ENCODE peak calls at places on chromosomes 2 and 18, in five cellular contexts. One of them, this sample, is unnamed.

GRCh38 chr2:218001629-218002028 is 1.2 kb downstream of the TNS1 start:
- DNase-seq in iPS DF 19.7: no peak
- DNase-seq in amygdala: no peak
- DNase-seq in SIG-M5: no peak
- DNase-seq in AG08396: no peak
- DNase-seq in this sample: no peak

GRCh38 chr2:239114119-239114581 is 266.3 kb downstream of the TWIST2 start:
- DNase-seq in AG08396: peak
- DNase-seq in SIG-M5: no peak
- DNase-seq in iPS DF 19.7: no peak
- DNase-seq in amygdala: no peak
- DNase-seq in this sample: peak

GRCh38 chr2:168180914-168181313 is 66.5 kb downstream of the STK39 start:
- DNase-seq in SIG-M5: no peak
- DNase-seq in AG08396: no peak
- DNase-seq in iPS DF 19.7: no peak
- DNase-seq in amygdala: no peak
- DNase-seq in this sample: peak

GRCh38 chr2:111068435-111069058 is 52.2 kb upstream of the BCL2L11 start:
- DNase-seq in iPS DF 19.7: peak
- DNase-seq in AG08396: no peak
- DNase-seq in amygdala: no peak
- DNase-seq in SIG-M5: no peak
- DNase-seq in this sample: peak

GRCh38 chr18:29154758-29155725 is 978.1 kb upstream of the CDH2 start:
- DNase-seq in AG08396: peak
- DNase-seq in amygdala: no peak
- DNase-seq in iPS DF 19.7: no peak
- DNase-seq in SIG-M5: no peak
- DNase-seq in this sample: peak

GRCh38 chr2:206936456-206937222 is 2.7 kb upstream of the CPO start:
- DNase-seq in amygdala: no peak
- DNase-seq in iPS DF 19.7: no peak
- DNase-seq in SIG-M5: no peak
- DNase-seq in AG08396: no peak
- DNase-seq in this sample: no peak

GRCh38 chr2:215071676-215072075 is 66.8 kb downstream of the ABCA12 start:
- DNase-seq in iPS DF 19.7: no peak
- DNase-seq in SIG-M5: no peak
- DNase-seq in amygdala: no peak
- DNase-seq in AG08396: no peak
- DNase-seq in this sample: peak

GRCh38 chr2:182496596-182496995 is 69.8 kb upstream of the PDE1A start:
- DNase-seq in SIG-M5: no peak
- DNase-seq in AG08396: no peak
- DNase-seq in amygdala: no peak
- DNase-seq in iPS DF 19.7: peak
- DNase-seq in this sample: no peak

GRCh38 chr2:173749315-173749714 is 215.9 kb downstream of the SP3 start:
- DNase-seq in SIG-M5: no peak
- DNase-seq in AG08396: peak
- DNase-seq in amygdala: no peak
- DNase-seq in iPS DF 19.7: no peak
- DNase-seq in this sample: peak

GRCh38 chr2:5453648-5454390 is 238.4 kb upstream of the SOX11 start:
- DNase-seq in AG08396: no peak
- DNase-seq in SIG-M5: no peak
- DNase-seq in iPS DF 19.7: no peak
- DNase-seq in amygdala: no peak
- DNase-seq in this sample: no peak

GRCh38 chr18:9952633-9953416 is 39.0 kb downstream of the VAPA start:
- DNase-seq in amygdala: no peak
- DNase-seq in SIG-M5: no peak
- DNase-seq in iPS DF 19.7: no peak
- DNase-seq in AG08396: no peak
- DNase-seq in this sample: no peak

GRCh38 chr2:84491741-84492140 is 24.6 kb upstream of the DNAH6 start:
- DNase-seq in iPS DF 19.7: no peak
- DNase-seq in AG08396: no peak
- DNase-seq in SIG-M5: no peak
- DNase-seq in amygdala: no peak
- DNase-seq in this sample: no peak

GRCh38 chr18:21391074-21391673 is 149.1 kb downstream of the GREB1L start:
- DNase-seq in iPS DF 19.7: no peak
- DNase-seq in SIG-M5: no peak
- DNase-seq in amygdala: no peak
- DNase-seq in AG08396: no peak
- DNase-seq in this sample: peak

This sample was measured in PC-3.